ENCODE peak calls at places on chromosomes 11 and 22, in four cellular contexts. E, B, R and Z are unnamed samples.

GRCh38 chr11:17498475-17498874 is 21.8 kb upstream of the ABCC8 start:
- DNase-seq in E (no peak), B (no peak), R (no peak), Z (no peak)

GRCh38 chr11:81222491-81222890 is 1511.2 kb downstream of the FAM181B start:
- DNase-seq in E (no peak), B (no peak), R (no peak), Z (no peak)

GRCh38 chr11:8031248-8032115 is 44.3 kb downstream of the EIF3F start:
- DNase-seq in E (no peak), B (peak), R (no peak), Z (no peak)

GRCh38 chr11:69089258-69089657 is 40.5 kb downstream of the TPCN2 start:
- DNase-seq in E (peak), B (no peak), R (no peak), Z (peak)

GRCh38 chr11:130705670-130706421 is 210.4 kb downstream of the SNX19 start:
- DNase-seq in E (no peak), B (peak), R (no peak), Z (no peak)

GRCh38 chr11:44760917-44761545 is 34.3 kb downstream of the TSPAN18 start:
- DNase-seq in E (peak), B (no peak), R (peak), Z (peak)

GRCh38 chr22:19959587-19960490 is 18.2 kb upstream of the TXNRD2 start:
- DNase-seq in E (no peak), B (no peak), R (no peak), Z (no peak)

GRCh38 chr11:66849501-66850234 is 6.4 kb downstream of the RCE1 start:
- DNase-seq in E (no peak), B (no peak), R (no peak), Z (no peak)

GRCh38 chr22:21657020-21657360 is 8.8 kb upstream of the PPIL2 start:
- DNase-seq in E (no peak), B (no peak), R (no peak), Z (no peak)
- H3K4me3 ChIP-seq in E (peak), B (peak), R (peak), Z (peak)

GRCh38 chr22:28398987-28399386 is 280.7 kb downstream of the TTC28 start:
- DNase-seq in E (no peak), B (no peak), R (no peak), Z (no peak)
- H3K4me3 ChIP-seq in E (no peak), B (no peak), R (no peak), Z (no peak)

DNA sequence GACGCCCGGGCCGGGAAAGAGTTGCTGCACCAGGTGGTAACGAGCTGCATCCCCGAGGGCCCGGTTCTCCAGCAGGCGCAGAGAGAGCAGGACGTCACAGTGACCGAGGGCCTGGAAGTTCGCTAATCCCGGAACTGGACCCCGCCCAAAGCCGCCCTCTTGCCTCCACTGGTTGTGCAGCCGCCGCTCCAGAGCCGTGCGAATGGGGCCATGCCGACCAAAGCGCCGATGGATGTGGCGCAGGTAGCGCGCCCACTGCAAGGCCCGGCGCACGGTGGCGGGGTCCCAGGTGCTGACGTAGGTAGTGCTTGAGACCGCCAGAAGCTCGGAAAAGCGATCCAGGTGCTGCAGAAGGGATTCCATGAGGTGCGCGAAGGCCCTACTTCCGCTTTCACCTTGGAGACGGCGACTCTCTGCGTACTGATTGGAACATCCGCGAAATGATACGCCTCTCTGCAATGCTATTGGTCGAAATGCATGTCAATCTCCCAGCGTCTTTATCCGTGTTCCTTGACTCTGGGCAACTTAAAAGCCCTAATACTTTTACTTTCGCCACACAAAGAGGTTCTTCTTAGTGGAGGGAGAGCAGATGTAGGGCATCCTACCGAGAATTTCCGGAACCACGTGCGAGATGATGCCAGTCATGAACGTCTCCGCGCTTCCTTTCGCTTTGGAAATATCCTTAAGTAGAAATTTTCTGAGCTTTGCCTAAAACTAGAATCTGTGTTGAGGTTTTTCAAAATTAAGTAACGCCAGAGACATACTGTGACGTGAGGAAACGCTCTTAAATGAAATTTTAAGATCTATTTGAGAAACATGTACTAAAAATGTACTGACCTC is at the start of gene FANCF:
- DNase-seq in E (peak), B (peak), R (peak), Z (peak)
- H3K4me3 ChIP-seq in E (peak), B (peak), R (peak), Z (peak)

GRCh38 chr22:17980638-17981051 is 43.7 kb downstream of the MICAL3 start:
- DNase-seq in E (no peak), B (no peak), R (no peak), Z (no peak)
- H3K4me3 ChIP-seq in E (no peak), B (peak), R (peak), Z (no peak)

GRCh38 chr22:30979932-30980331 is 10.9 kb downstream of the TUG1 start:
- DNase-seq in E (no peak), B (no peak), R (no peak), Z (no peak)

GRCh38 chr22:30985561-30986208 is 16.6 kb downstream of the TUG1 start:
- DNase-seq in E (no peak), B (no peak), R (no peak), Z (no peak)

GRCh38 chr22:30984317-30984716 is 15.3 kb downstream of the TUG1 start:
- DNase-seq in E (no peak), B (no peak), R (no peak), Z (no peak)

GRCh38 chr22:30978304-30978962 is 9.4 kb downstream of the TUG1 start:
- DNase-seq in E (no peak), B (no peak), R (no peak), Z (no peak)

DNA sequence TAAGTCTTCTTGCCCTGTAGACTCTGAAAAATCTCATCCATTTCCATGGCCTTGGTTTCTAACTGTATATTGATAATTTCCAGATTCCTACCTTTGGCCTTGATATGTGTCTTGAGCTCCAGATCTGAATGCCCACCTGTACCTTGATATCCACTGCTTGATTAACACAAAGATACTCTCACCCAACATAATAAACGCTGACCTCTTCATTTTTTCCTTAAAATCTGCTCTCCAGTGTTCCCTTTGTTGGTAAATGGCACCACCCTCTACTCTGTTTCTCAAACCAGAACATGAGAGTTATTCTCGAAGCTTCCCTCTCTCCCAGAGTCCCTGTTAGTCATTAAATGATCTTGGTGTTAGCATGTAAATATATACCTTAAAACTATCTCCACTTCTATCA is 13.4 kb downstream of the TUG1 start:
- DNase-seq in E (no peak), B (no peak), R (no peak), Z (no peak)
- H3K4me3 ChIP-seq in E (no peak), B (no peak), R (no peak), Z (no peak)

GRCh38 chr22:30243671-30244465 is 2.7 kb downstream of the LIF start:
- DNase-seq in E (no peak), B (no peak), R (no peak), Z (no peak)
- H3K4me3 ChIP-seq in E (no peak), B (no peak), R (peak), Z (no peak)

GRCh38 chr22:42440728-42441127 is 8.5 kb upstream of the NFAM1 start:
- DNase-seq in E (no peak), B (no peak), R (no peak), Z (no peak)

GRCh38 chr22:42446151-42446550 is 13.9 kb upstream of the NFAM1 start:
- DNase-seq in E (no peak), B (no peak), R (no peak), Z (no peak)

GRCh38 chr22:42442746-42443145 is 10.5 kb upstream of the NFAM1 start:
- DNase-seq in E (no peak), B (no peak), R (no peak), Z (no peak)

GRCh38 chr22:42443240-42444059 is 11.2 kb upstream of the NFAM1 start:
- DNase-seq in E (no peak), B (no peak), R (no peak), Z (no peak)

GRCh38 chr22:42444060-42444904 is 12.1 kb upstream of the NFAM1 start:
- DNase-seq in E (peak), B (peak), R (peak), Z (peak)
- H3K4me3 ChIP-seq in E (peak), B (peak), R (peak), Z (peak)

GRCh38 chr22:31495343-31495742 is 993 bp upstream of the SFI1 start:
- DNase-seq in E (no peak), B (no peak), R (no peak), Z (no peak)
- H3K4me3 ChIP-seq in E (peak), B (peak), R (peak), Z (peak)

DNA sequence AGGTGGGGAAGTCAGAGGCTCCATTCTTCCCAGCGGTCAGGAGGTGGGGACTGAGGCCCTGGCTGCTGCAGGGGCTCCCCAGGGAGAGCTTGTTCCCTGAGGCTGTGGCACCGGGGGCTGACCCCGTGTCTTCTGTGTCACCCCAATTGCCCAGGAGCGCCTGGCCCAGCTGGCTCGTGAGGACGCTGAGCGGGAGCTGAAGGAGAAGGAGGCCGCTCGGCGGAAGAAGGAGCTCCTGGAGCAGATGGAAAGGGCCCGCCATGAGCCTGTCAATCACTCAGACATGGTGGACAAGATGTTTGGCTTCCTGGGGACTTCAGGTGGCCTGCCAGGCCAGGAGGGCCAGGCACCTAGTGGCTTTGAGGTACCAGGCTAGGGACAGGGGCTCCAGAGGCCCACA is 53.2 kb downstream of the MYO7A start:
- DNase-seq in E (no peak), B (no peak), R (no peak), Z (no peak)
- H3K4me3 ChIP-seq in E (no peak), B (no peak), R (no peak), Z (no peak)